ENCODE peak calls at places on chromosomes 12 and 14, in eight cellular contexts. J is A549, H is left ventricle myocardium inferior, S is MM.1S, U is gastrocnemius medialis, C is Peyer's patch, F is sigmoid colon, O is transverse colon. I is an unnamed sample. For H3K4me1, the result is how much of the 10 kb centered on the place peaks cover.

GRCh38 chr12:57504033-57504432 is 16.2 kb downstream of the MARS1 start:
- DNase-seq in H (no peak), S (no peak), J (no peak), U (no peak), O (no peak), C (no peak), F (no peak), I (no peak)

GRCh38 chr14:72292689-72293024 is 360.4 kb downstream of the RGS6 start:
- DNase-seq in S (no peak), J (no peak), H (no peak), F (no peak), U (no peak), C (no peak), O (no peak), I (no peak)

GRCh38 chr12:93223440-93224426 is 154.0 kb upstream of the NUDT4 start:
- DNase-seq in S (no peak), O (no peak), U (no peak), F (no peak), C (no peak), J (no peak), H (no peak), I (no peak)

GRCh38 chr12:122406701-122407154 is 15.7 kb downstream of the CLIP1 start:
- DNase-seq in C (no peak), J (no peak), O (no peak), U (no peak), S (no peak), H (no peak), F (no peak), I (no peak)

GRCh38 chr12:96578526-96579125 is 89.2 kb downstream of the CFAP54 start:
- DNase-seq in S (peak), O (no peak), F (no peak), H (no peak), U (no peak), C (no peak), J (peak), I (no peak)

GRCh38 chr12:133105620-133106019 is 24.5 kb downstream of the ZNF891 start:
- DNase-seq in C (no peak), F (no peak), H (no peak), U (no peak), O (no peak), J (no peak), S (no peak), I (no peak)

GRCh38 chr14:75254381-75254821 is 24.2 kb upstream of the FOS start:
- DNase-seq in O (peak), H (no peak), S (no peak), U (peak), J (no peak), C (peak), F (no peak), I (no peak)

GRCh38 chr12:21296751-21297406 is 37.8 kb downstream of the SLCO1A2 start:
- DNase-seq in F (no peak), H (no peak), C (no peak), S (peak), U (no peak), J (peak), O (no peak), I (no peak)

GRCh38 chr12:29304388-29304787 is 76.6 kb downstream of the ERGIC2 start:
- DNase-seq in H (no peak), S (no peak), F (no peak), C (no peak), J (no peak), U (no peak), O (no peak), I (no peak)

GRCh38 chr12:27334721-27335082 is 2.1 kb downstream of the BMAL2 start:
- DNase-seq in F (no peak), C (no peak), O (no peak), S (no peak), U (no peak), H (no peak), J (no peak), I (no peak)

GRCh38 chr14:91745329-91745728 is 13.4 kb upstream of the CATSPERB start:
- DNase-seq in O (no peak), U (no peak), C (no peak), F (no peak), H (no peak), J (no peak), S (no peak), I (no peak)

GRCh38 chr12:132600048-132601032 is 10.0 kb downstream of the LRCOL1 start:
- DNase-seq in U (no peak), S (no peak), J (peak), O (peak), F (peak), H (peak), C (peak), I (no peak)

GRCh38 chr14:102817318-102817717 is 40.1 kb downstream of the TRAF3 start:
- DNase-seq in F (no peak), H (no peak), O (no peak), J (no peak), U (no peak), S (no peak), C (no peak), I (no peak)
- H3K4me1 ChIP-seq in F (under half), H (under half), O (under half), J (under half), U (under half), S (under half), C (under half), I (under half)

GRCh38 chr12:76543831-76544347 is 15.7 kb downstream of the OSBPL8 start:
- DNase-seq in S (no peak), F (no peak), J (no peak), H (no peak), U (no peak), O (no peak), C (no peak), I (no peak)
- H3K4me1 ChIP-seq in S (under half), F (under half), J (under half), H (half or more), U (under half), O (under half), C (under half), I (under half)

GRCh38 chr14:61531741-61532505 is 163.4 kb upstream of the HIF1A start:
- DNase-seq in O (peak), F (no peak), H (no peak), C (no peak), J (no peak), U (no peak), S (no peak), I (no peak)
- H3K4me1 ChIP-seq in O (half or more), F (under half), H (half or more), C (under half), J (half or more), U (under half), S (under half), I (under half)

GRCh38 chr12:111436266-111436665 is 30.5 kb downstream of the SH2B3 start:
- DNase-seq in C (no peak), F (no peak), J (no peak), O (no peak), U (no peak), S (no peak), H (no peak), I (no peak)
- H3K4me1 ChIP-seq in C (under half), F (under half), J (under half), O (half or more), U (under half), S (under half), H (half or more), I (half or more)

GRCh38 chr14:61501714-61502458 is 180.5 kb downstream of the PRKCH start:
- DNase-seq in C (no peak), F (no peak), O (no peak), J (no peak), H (no peak), S (no peak), U (no peak), I (no peak)
- H3K4me1 ChIP-seq in C (under half), F (under half), O (under half), J (under half), H (under half), S (under half), U (under half), I (half or more)

I was measured in thoracic aorta.